ENCODE peak calls at places on chromosome 4, in four cellular contexts. N is heart right ventricle, H is transverse colon, B is lung. W is an unnamed sample. For H3K9me3, the result is how much of the 10 kb centered on the place peaks cover.

GRCh38 chr4:14871676-14872430 is 130.4 kb upstream of the CPEB2 start:
- DNase-seq in N (no peak), H (peak), B (no peak), W (peak)

GRCh38 chr4:15034071-15034764 is 31.9 kb downstream of the CPEB2 start:
- DNase-seq in N (no peak), H (no peak), B (no peak), W (no peak)

GRCh38 chr4:48223633-48224295 is 45.9 kb downstream of the TEC start:
- DNase-seq in N (no peak), H (no peak), B (no peak), W (no peak)

GRCh38 chr4:113292371-113293042 is 243.1 kb downstream of the ANK2 start:
- DNase-seq in N (peak), H (peak), B (no peak), W (no peak)

GRCh38 chr4:123856689-123857545 is 460.3 kb downstream of the SPRY1 start:
- DNase-seq in N (peak), H (peak), B (no peak), W (no peak)

GRCh38 chr4:108170729-108171540 is 2.2 kb upstream of the LEF1 start:
- DNase-seq in N (no peak), H (no peak), B (no peak), W (no peak)

GRCh38 chr4:177448850-177449249 is 6.6 kb upstream of the AGA start:
- DNase-seq in N (no peak), H (no peak), B (no peak), W (no peak)

GRCh38 chr4:65502151-65502691 is 168.1 kb downstream of the EPHA5 start:
- DNase-seq in N (no peak), H (no peak), B (no peak), W (no peak)

GRCh38 chr4:1628892-1629703 is 55.0 kb downstream of the FAM53A start:
- DNase-seq in N (peak), H (peak), B (peak), W (peak)

GRCh38 chr4:182743815-182744214 is 173.4 kb downstream of the DCTD start:
- DNase-seq in N (no peak), H (no peak), B (no peak), W (no peak)

GRCh38 chr4:86730310-86730709 is 118.9 kb downstream of the SLC10A6 start:
- DNase-seq in N (no peak), H (no peak), B (no peak), W (peak)

GRCh38 chr4:1572521-1572920 is 111.6 kb downstream of the FAM53A start:
- DNase-seq in N (peak), H (no peak), B (no peak), W (no peak)

GRCh38 chr4:11542952-11543351 is 114.3 kb upstream of the HS3ST1 start:
- DNase-seq in N (no peak), H (no peak), B (no peak), W (no peak)

GRCh38 chr4:113699772-113700171 is 61.8 kb downstream of the CAMK2D start:
- DNase-seq in N (no peak), H (no peak), B (no peak), W (no peak)

GRCh38 chr4:76208005-76208765 is 5.4 kb downstream of the SCARB2 start:
- DNase-seq in N (peak), H (peak), B (peak), W (no peak)

GRCh38 chr4:137065306-137065705 is 467.0 kb downstream of the PCDH18 start:
- DNase-seq in N (no peak), H (no peak), B (no peak), W (no peak)
- H3K9me3 ChIP-seq in N (under half), H (under half), B (under half), W (under half)

GRCh38 chr4:139738846-139739613 is 73.4 kb downstream of the MGST2 start:
- DNase-seq in N (no peak), H (no peak), B (no peak), W (no peak)
- H3K27ac ChIP-seq in N (peak), H (no peak), B (no peak), W (no peak)

GRCh38 chr4:82921795-82922194 is 21.3 kb downstream of the THAP9 start:
- DNase-seq in N (no peak), H (no peak), B (no peak), W (no peak)

GRCh38 chr4:82913305-82913704 is 12.8 kb downstream of the THAP9 start:
- DNase-seq in N (no peak), H (no peak), B (no peak), W (no peak)

DNA sequence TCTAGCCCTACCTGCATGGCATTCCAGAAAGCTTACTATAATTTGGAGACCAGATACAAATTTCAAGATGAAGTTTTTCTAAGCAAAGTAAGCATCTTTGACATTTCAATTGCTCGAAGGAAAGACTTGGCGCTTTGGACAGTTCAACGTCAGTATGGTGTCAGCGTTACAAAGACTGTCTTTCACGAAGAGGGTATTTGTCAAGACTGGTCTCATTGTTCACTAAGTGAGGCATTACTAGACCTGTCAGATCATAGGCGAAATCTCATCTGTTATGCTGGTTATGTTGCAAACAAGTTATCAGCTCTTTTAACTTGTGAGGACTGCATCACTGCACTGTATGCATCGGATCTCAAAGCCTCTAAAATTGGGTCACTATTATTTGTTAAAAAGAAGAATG is 17.6 kb downstream of the THAP9 start:
- DNase-seq in N (no peak), H (no peak), B (no peak), W (no peak)
- TF ChIP-seq CTCF in N (no peak), H (no peak), B (no peak), W (no peak)

GRCh38 chr4:19748911-19749473 is 502.7 kb upstream of the SLIT2 start:
- DNase-seq in N (no peak), H (no peak), B (peak), W (no peak)

GRCh38 chr4:19752600-19752999 is 499.1 kb upstream of the SLIT2 start:
- DNase-seq in N (no peak), H (no peak), B (no peak), W (no peak)

DNA sequence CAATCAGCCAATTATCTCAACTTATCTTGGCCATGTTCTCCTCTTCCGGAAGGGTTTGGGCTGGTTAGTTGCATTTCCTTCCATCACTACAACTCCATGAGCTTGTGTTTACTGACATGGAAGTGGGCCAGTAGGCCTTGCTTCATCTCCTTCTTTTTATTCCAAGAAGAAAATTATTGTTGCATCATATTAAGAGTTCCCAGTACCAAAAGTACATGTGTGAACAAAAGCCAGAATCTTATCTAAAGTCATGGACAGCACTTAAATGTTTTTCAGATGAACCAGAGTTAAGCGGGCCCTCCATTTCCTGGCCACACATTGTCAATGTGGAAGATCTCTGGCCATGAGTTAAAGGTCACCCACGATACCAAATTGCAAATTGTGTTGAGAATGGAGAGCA is 503.2 kb upstream of the SLIT2 start:
- DNase-seq in N (no peak), H (peak), B (peak), W (no peak)
- H3K9me3 ChIP-seq in N (under half), H (under half), B (under half), W (under half)

GRCh38 chr4:174380699-174381098 is 97.0 kb downstream of the CEP44 start:
- DNase-seq in N (no peak), H (no peak), B (no peak), W (no peak)
- H3K27ac ChIP-seq in N (no peak), H (no peak), B (no peak), W (no peak)

GRCh38 chr4:53804719-53805118 is 213.4 kb upstream of the LNX1 start:
- DNase-seq in N (peak), H (peak), B (no peak), W (no peak)
- TF ChIP-seq CTCF in N (peak), H (peak), B (no peak), W (no peak)

GRCh38 chr4:18953613-18954012 is 932.1 kb upstream of the LCORL start:
- DNase-seq in N (no peak), H (no peak), B (no peak), W (no peak)
- H3K9me3 ChIP-seq in N (under half), H (under half), B (under half), W (under half)

DNA sequence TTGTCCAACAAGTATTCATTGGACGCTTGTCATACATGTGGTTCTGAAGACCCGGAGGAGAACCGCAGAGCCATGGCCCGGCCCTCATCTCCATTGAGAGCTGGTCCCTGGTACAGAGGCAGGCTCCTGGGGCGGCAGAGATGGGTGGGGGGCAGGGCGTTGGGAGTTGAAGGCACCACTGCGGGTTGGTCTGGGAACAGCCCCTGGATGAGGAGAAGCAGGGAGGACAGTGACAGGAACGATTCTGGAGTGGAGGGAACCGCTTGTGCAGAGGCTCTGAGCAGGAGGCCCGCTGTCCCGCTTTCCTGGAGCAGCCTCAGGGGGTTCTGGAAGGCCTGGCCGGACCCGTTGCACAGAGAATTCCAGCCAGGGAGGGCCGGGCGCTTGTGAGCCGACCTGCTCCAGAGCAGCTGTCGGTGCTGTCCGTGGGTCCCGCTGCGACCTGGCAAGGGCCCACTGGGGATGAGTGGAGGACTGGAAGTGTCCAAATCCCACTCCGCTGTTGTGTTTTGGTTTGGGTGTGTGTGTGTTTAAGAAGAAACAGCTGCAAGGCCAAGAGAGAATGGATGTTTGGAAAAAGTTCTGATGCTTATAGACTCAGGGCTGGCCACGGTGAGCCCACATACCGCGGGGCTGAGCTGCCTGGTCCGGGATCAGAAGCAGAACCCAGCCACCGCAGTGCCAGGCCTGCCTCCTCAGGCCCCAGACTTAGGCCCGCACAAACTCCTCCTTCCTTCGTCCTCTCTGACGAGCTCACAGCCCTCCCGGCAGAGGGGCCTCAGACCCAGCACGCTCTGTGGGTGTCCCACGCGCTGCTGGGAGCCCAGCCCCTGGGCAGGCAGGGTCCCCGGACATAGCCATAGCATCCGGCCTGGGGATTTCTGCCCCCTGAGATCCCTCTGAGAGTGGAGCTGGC is 73.8 kb downstream of the HTRA3 start:
- DNase-seq in N (peak), H (peak), B (no peak), W (no peak)
- H3K27ac ChIP-seq in N (peak), H (peak), B (no peak), W (no peak)

GRCh38 chr4:74891037-74891436 is 41.9 kb upstream of the PARM1 start:
- DNase-seq in N (no peak), H (no peak), B (no peak), W (no peak)
- TF ChIP-seq CTCF in N (no peak), H (no peak), B (no peak), W (no peak)

DNA sequence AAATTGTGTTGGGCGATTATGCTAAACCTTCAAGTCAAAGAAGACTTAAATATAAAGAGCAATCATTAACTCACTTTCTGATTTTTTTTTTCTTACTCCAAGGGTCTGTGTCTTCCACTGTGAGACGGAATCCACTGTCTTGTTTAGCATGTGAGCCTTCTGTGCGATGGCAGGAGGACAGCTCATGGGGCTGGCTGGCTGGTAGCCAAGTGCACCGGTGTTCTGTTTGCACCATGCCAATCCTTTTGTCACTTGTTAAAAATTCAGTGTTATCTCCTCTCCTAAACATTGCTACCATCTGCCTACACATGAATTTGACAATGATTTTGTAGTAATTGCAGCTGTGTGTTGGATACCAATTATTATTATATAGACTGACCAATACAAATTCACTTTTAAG is 1056.3 kb upstream of the IGFBP7 start:
- DNase-seq in N (no peak), H (no peak), B (no peak), W (no peak)
- H3K9me3 ChIP-seq in N (under half), H (under half), B (under half), W (under half)

W was measured in CD4-positive, alpha-beta T cell.